ENCODE peak calls at places on chromosomes 7 and 10, in five cellular contexts. I, G, U, N and W are unnamed samples.

GRCh38 chr7:103987455-103987854 is 2.0 kb downstream of the RELN start:
- DNase-seq in I (no peak), G (no peak), U (no peak), N (no peak), W (no peak)

GRCh38 chr10:121454776-121455175 is 143.5 kb downstream of the FGFR2 start:
- DNase-seq in I (no peak), G (no peak), U (no peak), N (no peak), W (no peak)

GRCh38 chr7:129127154-129127553 is 17.4 kb upstream of the TSPAN33 start:
- DNase-seq in I (peak; percentile 28), G (no peak), U (no peak), N (no peak), W (no peak)

GRCh38 chr10:86374664-86375063 is 8.1 kb upstream of the GRID1 start:
- DNase-seq in I (no peak), G (no peak), U (peak; percentile 6), N (no peak), W (peak; percentile 74)

GRCh38 chr10:109773818-109774440 is 149.4 kb downstream of the XPNPEP1 start:
- DNase-seq in I (no peak), G (no peak), U (no peak), N (no peak), W (no peak)

GRCh38 chr7:137091396-137091795 is 222.9 kb downstream of the CHRM2 start:
- DNase-seq in I (peak; percentile 79), G (no peak), U (no peak), N (no peak), W (no peak)

GRCh38 chr7:155988421-155988820 is 176.2 kb upstream of the SHH start:
- DNase-seq in I (no peak), G (no peak), U (peak; percentile 9), N (no peak), W (no peak)

GRCh38 chr7:15749631-15750030 is 63.1 kb upstream of the MEOX2 start:
- DNase-seq in I (no peak), G (no peak), U (no peak), N (no peak), W (no peak)

GRCh38 chr10:114151486-114151885 is 22.5 kb downstream of the CCDC186 start:
- DNase-seq in I (no peak), G (no peak), U (no peak), N (no peak), W (no peak)

GRCh38 chr10:3372284-3372683 is 199.7 kb upstream of the PITRM1 start:
- DNase-seq in I (no peak), G (no peak), U (no peak), N (no peak), W (no peak)

GRCh38 chr10:43039629-43040481 is 37.0 kb upstream of the RET start:
- DNase-seq in I (no peak), G (no peak), U (no peak), N (no peak), W (peak; percentile 81)

GRCh38 chr7:110645616-110646015 is 445.3 kb upstream of the LRRN3 start:
- DNase-seq in I (no peak), G (no peak), U (no peak), N (no peak), W (no peak)

GRCh38 chr7:13800694-13801448 is 188.6 kb downstream of the ETV1 start:
- DNase-seq in I (no peak), G (no peak), U (no peak), N (no peak), W (no peak)

GRCh38 chr10:27998178-27998953 is 513 bp downstream of the ODAD2 start:
- DNase-seq in I (peak; percentile 84), G (peak; percentile 16), U (peak; percentile 42), N (peak; percentile 14), W (no peak)

GRCh38 chr7:70171369-70171768 is 573.1 kb downstream of the AUTS2 start:
- DNase-seq in I (no peak), G (no peak), U (no peak), N (no peak), W (no peak)
- H3K4me1 ChIP-seq in I (peaks cover 3% of the 10 kb centered on the region), G (no peaks in the 10 kb centered on the region), U (no peaks in the 10 kb centered on the region), N (no peaks in the 10 kb centered on the region), W (no peaks in the 10 kb centered on the region)

GRCh38 chr10:19629559-19629958 is 186.7 kb upstream of the PLXDC2 start:
- DNase-seq in I (peak; percentile 63), G (peak; percentile 68), U (peak; percentile 21), N (peak; percentile 72), W (peak; percentile 89)
- H3K4me3 ChIP-seq in I (no peak overlapping the region), G (no peak overlapping the region), U (no peak overlapping the region), N (no peak overlapping the region), W (no peak overlapping the region)

DNA sequence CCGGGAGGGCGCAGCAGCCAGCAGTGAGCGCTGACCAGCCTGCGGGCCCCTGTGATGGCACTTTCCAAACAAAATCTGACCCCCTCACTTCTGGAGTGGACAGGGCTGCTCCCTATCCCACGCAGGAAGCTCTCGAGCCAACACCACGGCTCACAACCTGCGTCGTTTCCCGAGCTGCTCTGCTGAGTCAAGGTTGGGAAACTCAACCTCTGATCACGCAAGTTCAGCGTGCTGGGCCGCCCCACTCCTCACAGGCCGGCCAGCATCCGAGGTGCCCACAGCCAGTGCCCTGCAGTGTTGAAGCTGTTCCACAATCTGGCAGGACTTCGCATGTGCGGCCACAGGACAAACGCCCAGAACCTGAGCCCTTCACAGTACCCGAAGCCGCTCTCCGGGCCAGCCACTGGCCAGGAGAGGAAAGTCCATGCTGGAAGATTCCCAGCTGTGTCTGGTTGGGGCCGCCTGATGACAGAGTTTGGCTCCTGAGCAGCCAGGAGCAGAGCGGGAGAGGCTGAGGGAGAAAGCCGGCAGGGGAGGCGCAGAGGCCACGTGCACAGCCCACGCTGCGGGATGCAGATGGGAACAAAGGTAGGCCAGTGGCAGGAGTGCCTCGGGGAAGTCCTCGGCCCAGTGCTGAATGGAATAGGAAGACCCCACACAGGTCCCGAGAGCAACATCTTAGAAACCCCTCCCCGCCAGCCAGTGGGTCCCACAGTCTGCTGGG is 263.3 kb upstream of the TCERG1L start:
- DNase-seq in I (peak; percentile 39), G (peak; percentile 43), U (no peak), N (no peak), W (peak; percentile 77)
- H3K4me1 ChIP-seq in I (no peaks in the 10 kb centered on the region), G (no peaks in the 10 kb centered on the region), U (no peaks in the 10 kb centered on the region), N (no peaks in the 10 kb centered on the region), W (no peaks in the 10 kb centered on the region)

GRCh38 chr10:95277201-95277570 is 13.6 kb downstream of the PDLIM1 start:
- DNase-seq in I (no peak), G (peak; percentile 50), U (no peak), N (no peak), W (no peak)

GRCh38 chr10:95275726-95276366 is 15.0 kb downstream of the PDLIM1 start:
- DNase-seq in I (no peak), G (no peak), U (no peak), N (no peak), W (peak; percentile 75)

GRCh38 chr10:95276367-95277200 is 14.2 kb downstream of the PDLIM1 start:
- DNase-seq in I (no peak), G (no peak), U (no peak), N (no peak), W (no peak)

GRCh38 chr10:95277614-95278013 is 13.2 kb downstream of the PDLIM1 start:
- DNase-seq in I (no peak), G (no peak), U (no peak), N (no peak), W (peak; percentile 71)

DNA sequence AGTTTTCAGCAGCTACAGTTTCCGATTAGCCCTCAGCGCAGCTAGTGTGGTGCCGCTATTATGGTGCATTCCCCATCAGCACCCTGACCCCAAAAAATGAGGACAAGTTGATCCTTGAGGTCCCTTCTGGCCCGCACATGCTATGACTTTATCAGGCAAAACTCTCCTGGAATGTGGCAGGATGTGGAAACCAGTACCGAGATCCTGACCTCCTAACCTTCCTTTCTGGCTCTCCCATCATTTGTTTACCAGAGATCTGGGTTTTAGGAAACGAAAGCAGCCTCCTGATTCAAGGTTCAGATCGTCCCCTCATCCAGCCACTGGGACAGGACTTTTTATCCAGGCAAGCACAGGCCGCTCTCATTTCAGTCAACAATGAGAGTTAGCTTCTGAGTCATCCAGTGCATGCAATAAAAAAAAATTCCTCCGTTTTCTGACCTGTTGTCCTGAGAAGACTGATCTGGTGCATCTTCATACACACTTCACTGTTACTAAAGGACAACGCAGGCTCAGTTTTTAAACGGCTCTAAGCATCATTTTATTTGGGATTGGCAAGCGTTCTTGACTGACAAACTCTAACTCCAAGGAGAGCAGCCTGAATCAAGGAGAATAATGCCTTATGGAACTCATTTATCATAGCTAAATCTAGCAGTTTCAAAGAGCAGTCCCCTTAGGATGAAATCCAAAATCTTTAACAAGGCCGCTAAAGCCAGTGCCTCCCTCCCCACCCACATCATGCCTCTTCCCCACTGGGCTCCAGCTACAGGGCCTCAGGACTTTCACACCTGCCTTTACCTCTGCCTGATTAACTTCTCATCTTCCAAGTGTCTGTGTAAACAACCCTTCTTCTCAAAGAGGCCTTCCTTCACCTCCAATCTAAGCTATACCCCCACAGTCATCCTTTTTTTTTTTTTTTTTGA is 17.1 kb downstream of the PDLIM1 start:
- DNase-seq in I (no peak), G (peak; percentile 49), U (no peak), N (no peak), W (no peak)
- H3K4me3 ChIP-seq in I (peak overlapping the region; percentile 65), G (peak overlapping the region; percentile 20), U (no peak overlapping the region), N (peak overlapping the region; percentile 41), W (peak overlapping the region; percentile 2)

GRCh38 chr10:59004392-59004791 is 172.1 kb upstream of the PHYHIPL start:
- DNase-seq in I (no peak), G (no peak), U (no peak), N (no peak), W (no peak)
- H3K4me1 ChIP-seq in I (peaks cover 6% of the 10 kb centered on the region), G (no peaks in the 10 kb centered on the region), U (peaks cover 11% of the 10 kb centered on the region), N (peaks cover 10% of the 10 kb centered on the region), W (peaks cover 47% of the 10 kb centered on the region)

DNA sequence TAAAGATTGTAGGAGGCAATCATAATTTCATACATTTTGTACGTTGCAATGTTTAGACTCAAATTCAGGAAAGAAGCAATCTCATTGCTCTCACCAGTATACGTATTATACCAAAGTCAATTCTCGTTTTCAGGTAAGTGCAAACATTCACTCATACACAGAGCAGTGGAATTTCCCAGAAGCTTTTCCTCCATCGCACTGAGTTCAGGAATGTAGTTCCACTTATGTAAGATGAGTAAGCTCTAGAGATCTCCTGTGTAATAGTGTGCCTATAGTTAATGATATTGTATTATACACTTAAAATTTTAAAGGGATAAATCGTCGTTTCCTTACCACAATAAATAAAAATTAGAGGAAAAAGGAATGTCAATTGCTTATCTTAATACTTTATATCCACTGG is 470.8 kb upstream of the KCND2 start:
- DNase-seq in I (no peak), G (no peak), U (no peak), N (no peak), W (no peak)
- H3K4me3 ChIP-seq in I (no peak overlapping the region), G (no peak overlapping the region), U (no peak overlapping the region), N (no peak overlapping the region), W (no peak overlapping the region)